ENCODE peak calls at places on chromosomes 11 and 22, in six cellular contexts. Z, V, U, L, C and T are unnamed samples.

GRCh38 chr11:12629601-12630313 is 44.5 kb upstream of the TEAD1 start:
- DNase-seq in L (no peak), Z (no peak), V (peak; percentile 23), U (peak; percentile 49), C (no peak), T (no peak)

GRCh38 chr22:35437038-35437437 is 37.1 kb downstream of the MCM5 start:
- DNase-seq in Z (peak; percentile 36), L (peak; percentile 19), C (no peak), U (no peak), V (no peak), T (no peak)

GRCh38 chr11:64343740-64344133 is 3.7 kb downstream of the CCDC88B start:
- DNase-seq in V (no peak), U (no peak), C (no peak), L (no peak), Z (no peak), T (peak; percentile 46)

GRCh38 chr22:42172385-42173172 is 42.0 kb upstream of the CYP2D6 start:
- DNase-seq in Z (no peak), L (no peak), U (no peak), V (peak; percentile 24), C (no peak), T (no peak)

GRCh38 chr22:28341001-28341400 is 338.6 kb downstream of the TTC28 start:
- DNase-seq in U (no peak), C (no peak), L (no peak), Z (no peak), V (peak; percentile 16), T (no peak)

GRCh38 chr11:117315285-117316196 is 515 bp downstream of the BACE1 start:
- DNase-seq in U (no peak), L (no peak), C (no peak), Z (no peak), V (no peak), T (no peak)

GRCh38 chr11:128776434-128777284 is 82.8 kb downstream of the FLI1 start:
- DNase-seq in L (peak; percentile 15), C (no peak), V (peak; percentile 45), U (no peak), Z (no peak), T (peak; percentile 54)

GRCh38 chr11:20854214-20854613 is 184.8 kb downstream of the NELL1 start:
- DNase-seq in C (no peak), L (no peak), V (no peak), U (no peak), Z (no peak), T (peak; percentile 12)

GRCh38 chr11:10809373-10810199 is 860 bp upstream of the EIF4G2 start:
- DNase-seq in Z (no peak), L (peak; percentile 14), U (no peak), V (peak; percentile 83), C (no peak), T (peak; percentile 48)

GRCh38 chr11:119763071-119763715 is 34.2 kb upstream of the NECTIN1 start:
- DNase-seq in Z (no peak), L (no peak), U (no peak), C (no peak), V (no peak), T (no peak)

GRCh38 chr11:125941606-125942275 is 4.1 kb upstream of the VSIG10L2 start:
- DNase-seq in L (peak; percentile 25), C (no peak), V (peak; percentile 10), Z (peak; percentile 36), U (no peak), T (peak; percentile 88)

GRCh38 chr11:115244758-115245157 is 259.5 kb downstream of the CADM1 start:
- DNase-seq in U (no peak), C (peak; percentile 63), Z (no peak), L (no peak), V (no peak), T (no peak)

GRCh38 chr11:65448074-65448417 is 25.4 kb downstream of the NEAT1 start:
- DNase-seq in Z (no peak), V (peak; percentile 62), U (no peak), C (no peak), L (no peak), T (no peak)

GRCh38 chr22:22684605-22685561 is 40.5 kb downstream of the GGTLC2 start:
- DNase-seq in U (no peak), V (peak; percentile 42), Z (no peak), C (no peak), L (no peak), T (peak; percentile 15)